ENCODE peak calls at places on chromosomes 5 and 9, in six cellular contexts. One of them, this sample, is unnamed.

GRCh38 chr5:5387192-5387591 is 35.3 kb upstream of the ICE1 start:
- DNase-seq in hepatocyte: no peak
- DNase-seq in fibroblast of mammary gland: no peak
- DNase-seq in osteocyte: no peak
- DNase-seq in substantia nigra: no peak
- DNase-seq in GM12865: no peak
- DNase-seq in this sample: no peak

GRCh38 chr5:68285857-68286611 is 70.5 kb downstream of the PIK3R1 start:
- DNase-seq in fibroblast of mammary gland: peak
- DNase-seq in hepatocyte: peak
- DNase-seq in GM12865: peak
- DNase-seq in substantia nigra: no peak
- DNase-seq in osteocyte: no peak
- DNase-seq in this sample: no peak

GRCh38 chr9:109444771-109445320 is 53.3 kb downstream of the PTPN3 start:
- DNase-seq in substantia nigra: no peak
- DNase-seq in GM12865: no peak
- DNase-seq in hepatocyte: no peak
- DNase-seq in fibroblast of mammary gland: peak
- DNase-seq in osteocyte: no peak
- DNase-seq in this sample: no peak

GRCh38 chr5:52269853-52270252 is 517.9 kb upstream of the ITGA1 start:
- DNase-seq in osteocyte: no peak
- DNase-seq in GM12865: no peak
- DNase-seq in fibroblast of mammary gland: no peak
- DNase-seq in substantia nigra: no peak
- DNase-seq in hepatocyte: no peak
- DNase-seq in this sample: no peak

GRCh38 chr5:73170522-73170921 is 2.5 kb upstream of the TMEM174 start:
- DNase-seq in GM12865: peak
- DNase-seq in fibroblast of mammary gland: peak
- DNase-seq in osteocyte: no peak
- DNase-seq in hepatocyte: no peak
- DNase-seq in substantia nigra: no peak
- DNase-seq in this sample: no peak

GRCh38 chr5:181120311-181120710 is 10.7 kb downstream of the OR2V1 start:
- DNase-seq in hepatocyte: no peak
- DNase-seq in fibroblast of mammary gland: peak
- DNase-seq in GM12865: no peak
- DNase-seq in substantia nigra: no peak
- DNase-seq in osteocyte: peak
- DNase-seq in this sample: no peak

GRCh38 chr5:145854651-145855258 is 18.1 kb downstream of the GRXCR2 start:
- DNase-seq in fibroblast of mammary gland: peak
- DNase-seq in osteocyte: no peak
- DNase-seq in hepatocyte: peak
- DNase-seq in GM12865: no peak
- DNase-seq in substantia nigra: no peak
- DNase-seq in this sample: no peak

GRCh38 chr5:66931651-66932050 is 264.9 kb downstream of the CD180 start:
- DNase-seq in fibroblast of mammary gland: no peak
- DNase-seq in GM12865: no peak
- DNase-seq in osteocyte: no peak
- DNase-seq in hepatocyte: no peak
- DNase-seq in substantia nigra: no peak
- DNase-seq in this sample: no peak

GRCh38 chr5:55021465-55021864 is 2.6 kb upstream of the GZMK start:
- DNase-seq in hepatocyte: no peak
- DNase-seq in substantia nigra: no peak
- DNase-seq in osteocyte: no peak
- DNase-seq in GM12865: no peak
- DNase-seq in fibroblast of mammary gland: no peak
- DNase-seq in this sample: no peak

GRCh38 chr5:41695920-41696582 is 174.2 kb downstream of the OXCT1 start:
- DNase-seq in hepatocyte: peak
- DNase-seq in osteocyte: no peak
- DNase-seq in substantia nigra: no peak
- DNase-seq in fibroblast of mammary gland: peak
- DNase-seq in GM12865: peak
- DNase-seq in this sample: no peak

GRCh38 chr5:98540056-98540455 is 233.4 kb upstream of the RGMB start:
- DNase-seq in substantia nigra: no peak
- DNase-seq in osteocyte: no peak
- DNase-seq in GM12865: no peak
- DNase-seq in hepatocyte: no peak
- DNase-seq in fibroblast of mammary gland: peak
- DNase-seq in this sample: no peak

GRCh38 chr5:170603578-170604565 is 100.1 kb downstream of the KCNIP1 start:
- DNase-seq in fibroblast of mammary gland: peak
- DNase-seq in GM12865: peak
- DNase-seq in substantia nigra: no peak
- DNase-seq in hepatocyte: peak
- DNase-seq in osteocyte: no peak
- DNase-seq in this sample: no peak

GRCh38 chr9:31210982-31211570 is 1173.4 kb upstream of the ACO1 start:
- DNase-seq in substantia nigra: no peak
- DNase-seq in GM12865: no peak
- DNase-seq in fibroblast of mammary gland: no peak
- DNase-seq in hepatocyte: no peak
- DNase-seq in osteocyte: no peak
- DNase-seq in this sample: no peak

GRCh38 chr9:122314193-122314592 is 49.5 kb downstream of the MRRF start:
- DNase-seq in GM12865: no peak
- DNase-seq in hepatocyte: no peak
- DNase-seq in osteocyte: no peak
- DNase-seq in substantia nigra: no peak
- DNase-seq in fibroblast of mammary gland: no peak
- DNase-seq in this sample: no peak

GRCh38 chr9:80552931-80553330 is 981.2 kb downstream of the TLE4 start:
- DNase-seq in fibroblast of mammary gland: peak
- DNase-seq in hepatocyte: peak
- DNase-seq in GM12865: no peak
- DNase-seq in substantia nigra: no peak
- DNase-seq in osteocyte: no peak
- DNase-seq in this sample: no peak

GRCh38 chr9:21906213-21906612 is 88.0 kb downstream of the CDKN2A start:
- DNase-seq in hepatocyte: no peak
- DNase-seq in osteocyte: no peak
- DNase-seq in fibroblast of mammary gland: no peak
- DNase-seq in substantia nigra: no peak
- DNase-seq in GM12865: no peak
- DNase-seq in this sample: no peak

GRCh38 chr5:123098767-123099513 is 9.9 kb downstream of the PRDM6 start:
- DNase-seq in substantia nigra: no peak
- DNase-seq in hepatocyte: peak
- DNase-seq in osteocyte: no peak
- DNase-seq in GM12865: no peak
- DNase-seq in fibroblast of mammary gland: peak
- DNase-seq in this sample: no peak

GRCh38 chr9:78775211-78775610 is 478.3 kb downstream of the PSAT1 start:
- DNase-seq in hepatocyte: no peak
- DNase-seq in fibroblast of mammary gland: no peak
- DNase-seq in osteocyte: no peak
- DNase-seq in substantia nigra: no peak
- DNase-seq in GM12865: no peak
- DNase-seq in this sample: no peak

GRCh38 chr9:36725777-36726356 is 153.2 kb downstream of the MELK start:
- DNase-seq in osteocyte: no peak
- DNase-seq in substantia nigra: no peak
- DNase-seq in hepatocyte: no peak
- DNase-seq in fibroblast of mammary gland: no peak
- DNase-seq in GM12865: no peak
- DNase-seq in this sample: no peak

GRCh38 chr5:137739737-137740136 is 3.8 kb upstream of the KLHL3 start:
- DNase-seq in GM12865: no peak
- DNase-seq in fibroblast of mammary gland: no peak
- DNase-seq in hepatocyte: no peak
- DNase-seq in substantia nigra: no peak
- DNase-seq in osteocyte: no peak
- DNase-seq in this sample: no peak

GRCh38 chr9:1880038-1880565 is 135.0 kb upstream of the SMARCA2 start:
- DNase-seq in fibroblast of mammary gland: no peak
- DNase-seq in substantia nigra: no peak
- DNase-seq in osteocyte: no peak
- DNase-seq in GM12865: peak
- DNase-seq in hepatocyte: no peak
- DNase-seq in this sample: no peak

GRCh38 chr5:30638899-30639298 is 554.6 kb upstream of the CDH6 start:
- DNase-seq in substantia nigra: no peak
- DNase-seq in hepatocyte: no peak
- DNase-seq in fibroblast of mammary gland: no peak
- DNase-seq in GM12865: no peak
- DNase-seq in osteocyte: no peak
- DNase-seq in this sample: no peak

GRCh38 chr9:91515074-91515687 is 91.5 kb upstream of the NFIL3 start:
- DNase-seq in osteocyte: no peak
- DNase-seq in fibroblast of mammary gland: peak
- DNase-seq in hepatocyte: peak
- DNase-seq in substantia nigra: no peak
- DNase-seq in GM12865: peak
- DNase-seq in this sample: no peak

GRCh38 chr9:81395301-81396054 is 293.9 kb downstream of the TLE1 start:
- DNase-seq in hepatocyte: no peak
- DNase-seq in osteocyte: no peak
- DNase-seq in fibroblast of mammary gland: peak
- DNase-seq in GM12865: no peak
- DNase-seq in substantia nigra: no peak
- DNase-seq in this sample: no peak

GRCh38 chr9:86036555-86036954 is 62.8 kb downstream of the GOLM1 start:
- DNase-seq in hepatocyte: no peak
- DNase-seq in GM12865: no peak
- DNase-seq in osteocyte: no peak
- DNase-seq in fibroblast of mammary gland: no peak
- DNase-seq in substantia nigra: no peak
- DNase-seq in this sample: no peak

GRCh38 chr5:175696139-175696854 is 38.4 kb downstream of the HRH2 start:
- DNase-seq in substantia nigra: peak
- DNase-seq in hepatocyte: peak
- DNase-seq in fibroblast of mammary gland: no peak
- DNase-seq in osteocyte: no peak
- DNase-seq in GM12865: peak
- DNase-seq in this sample: no peak

GRCh38 chr5:151721087-151721646 is 34.5 kb upstream of the SPARC start:
- DNase-seq in fibroblast of mammary gland: no peak
- DNase-seq in hepatocyte: no peak
- DNase-seq in osteocyte: no peak
- DNase-seq in GM12865: peak
- DNase-seq in substantia nigra: no peak
- DNase-seq in this sample: no peak

GRCh38 chr5:151086905-151087360 is 6.1 kb upstream of the TNIP1 start:
- DNase-seq in GM12865: peak
- DNase-seq in osteocyte: no peak
- DNase-seq in hepatocyte: peak
- DNase-seq in fibroblast of mammary gland: no peak
- DNase-seq in substantia nigra: no peak
- DNase-seq in this sample: no peak

GRCh38 chr9:33799928-33800689 is 4.7 kb downstream of the PRSS3 start:
- DNase-seq in osteocyte: no peak
- DNase-seq in GM12865: no peak
- DNase-seq in hepatocyte: no peak
- DNase-seq in fibroblast of mammary gland: peak
- DNase-seq in substantia nigra: no peak
- DNase-seq in this sample: no peak

GRCh38 chr5:179294891-179295777 is 50.1 kb downstream of the ADAMTS2 start:
- DNase-seq in fibroblast of mammary gland: peak
- DNase-seq in substantia nigra: no peak
- DNase-seq in osteocyte: no peak
- DNase-seq in GM12865: no peak
- DNase-seq in hepatocyte: no peak
- DNase-seq in this sample: no peak

GRCh38 chr5:38994329-38994927 is 79.8 kb downstream of the RICTOR start:
- DNase-seq in GM12865: no peak
- DNase-seq in osteocyte: no peak
- DNase-seq in substantia nigra: no peak
- DNase-seq in fibroblast of mammary gland: peak
- DNase-seq in hepatocyte: peak
- DNase-seq in this sample: no peak

GRCh38 chr5:58439094-58439644 is 20.7 kb downstream of the PLK2 start:
- DNase-seq in fibroblast of mammary gland: no peak
- DNase-seq in hepatocyte: no peak
- DNase-seq in substantia nigra: no peak
- DNase-seq in GM12865: no peak
- DNase-seq in osteocyte: no peak
- DNase-seq in this sample: no peak